ENCODE peak calls at places on chromosomes 5 and 9, in nine cellular contexts. G is ureter; X is uterus; D is stimulated activated CD8-positive, alpha-beta memory T cell treated with anti-CD3 and anti-CD28 coated beads, Interleukin-7, amount 100 ng/mL, for 1 hour; K is naive thymus-derived CD4-positive, alpha-beta T cell; O is coronary artery; Q is stomach; W is iris pigment epithelial cell; L is ACHN. Z is an unnamed sample.

GRCh38 chr5:137914758-137915157 is 25.5 kb downstream of the PKD2L2 start:
- DNase-seq in G (no peak), X (no peak), D (no peak), K (no peak), O (no peak), Q (no peak), W (no peak), L (no peak), Z (no peak)

GRCh38 chr9:98944130-98945074 is 695 bp downstream of the COL15A1 start:
- DNase-seq in G (peak), X (peak), D (no peak), K (no peak), O (peak), Q (no peak), W (no peak), L (no peak), Z (no peak)

GRCh38 chr5:44935262-44935661 is 126.5 kb downstream of the MRPS30 start:
- DNase-seq in G (no peak), X (no peak), D (no peak), K (no peak), O (no peak), Q (no peak), W (no peak), L (peak), Z (peak)

GRCh38 chr5:147963948-147964693 is 57.8 kb upstream of the C5orf46 start:
- DNase-seq in G (no peak), X (peak), D (no peak), K (no peak), O (no peak), Q (no peak), W (no peak), L (no peak), Z (no peak)

GRCh38 chr9:95735701-95736100 is 139.8 kb upstream of the ERCC6L2 start:
- DNase-seq in G (no peak), X (no peak), D (no peak), K (no peak), O (no peak), Q (no peak), W (no peak), L (no peak), Z (no peak)

GRCh38 chr9:94639045-94639995 is at the start of gene FBP1:
- DNase-seq in G (peak), X (no peak), D (peak), K (peak), O (no peak), Q (peak), W (no peak), L (peak), Z (no peak)

GRCh38 chr5:120151181-120151580 is 312.9 kb upstream of the PRR16 start:
- DNase-seq in G (no peak), X (no peak), D (no peak), K (no peak), O (no peak), Q (no peak), W (peak), L (no peak), Z (no peak)

GRCh38 chr5:68369436-68370125 is 154.0 kb downstream of the PIK3R1 start:
- DNase-seq in G (no peak), X (no peak), D (no peak), K (peak), O (no peak), Q (no peak), W (no peak), L (no peak), Z (no peak)

GRCh38 chr5:20469792-20470191 is 481.8 kb upstream of the CDH18 start:
- DNase-seq in G (no peak), X (no peak), D (no peak), K (no peak), O (no peak), Q (no peak), W (no peak), L (no peak), Z (peak)

GRCh38 chr9:21967707-21968106 is 26.5 kb downstream of the CDKN2A start:
- DNase-seq in G (no peak), X (no peak), D (no peak), K (no peak), O (no peak), Q (no peak), W (peak), L (no peak), Z (no peak)

GRCh38 chr5:127988149-127988755 is 95.3 kb upstream of the SLC12A2 start:
- DNase-seq in G (no peak), X (no peak), D (no peak), K (no peak), O (no peak), Q (no peak), W (peak), L (peak), Z (peak)

GRCh38 chr5:132387649-132388117 is 18.2 kb downstream of the SLC22A5 start:
- DNase-seq in G (peak), X (peak), D (no peak), K (no peak), O (peak), Q (peak), W (peak), L (peak), Z (peak)

GRCh38 chr5:177309351-177310191 is 2.1 kb downstream of the MXD3 start:
- DNase-seq in G (no peak), X (no peak), D (no peak), K (peak), O (no peak), Q (peak), W (peak), L (peak), Z (peak)

GRCh38 chr5:142938201-142938600 is 168.0 kb downstream of the ARHGAP26 start:
- DNase-seq in G (no peak), X (no peak), D (no peak), K (no peak), O (no peak), Q (no peak), W (no peak), L (no peak), Z (no peak)

GRCh38 chr5:52948418-52949076 is 40.6 kb upstream of the ITGA2 start:
- DNase-seq in G (peak), X (peak), D (peak), K (peak), O (no peak), Q (peak), W (peak), L (peak), Z (peak)

GRCh38 chr9:87672586-87672985 is 53.3 kb upstream of the CTSL start:
- DNase-seq in G (no peak), X (no peak), D (no peak), K (no peak), O (no peak), Q (no peak), W (no peak), L (no peak), Z (no peak)

GRCh38 chr5:32583582-32584232 is 1.6 kb upstream of the SUB1 start:
- DNase-seq in G (no peak), X (no peak), D (no peak), K (no peak), O (no peak), Q (peak), W (no peak), L (no peak), Z (no peak)

GRCh38 chr5:33738097-33738496 is 153.7 kb downstream of the ADAMTS12 start:
- DNase-seq in G (no peak), X (no peak), D (no peak), K (no peak), O (no peak), Q (no peak), W (no peak), L (no peak), Z (no peak)

GRCh38 chr5:73096239-73096575 is 24.2 kb upstream of the TMEM171 start:
- DNase-seq in G (no peak), X (no peak), D (no peak), K (no peak), O (no peak), Q (no peak), W (no peak), L (no peak), Z (no peak)

GRCh38 chr5:142145106-142145900 is 36.7 kb downstream of the NDFIP1 start:
- DNase-seq in G (peak), X (peak), D (peak), K (peak), O (no peak), Q (peak), W (peak), L (peak), Z (peak)

GRCh38 chr9:99825158-99826046 is 3.7 kb downstream of the NR4A3 start:
- DNase-seq in G (no peak), X (no peak), D (no peak), K (no peak), O (no peak), Q (no peak), W (no peak), L (no peak), Z (no peak)

GRCh38 chr5:16737173-16737572 is 120.4 kb upstream of the RETREG1 start:
- DNase-seq in G (no peak), X (no peak), D (no peak), K (no peak), O (no peak), Q (no peak), W (no peak), L (no peak), Z (no peak)